ENCODE peak calls at places on chromosomes 16 and 17, in nine cellular contexts. L, H, N, V, X, T, O, F and A are unnamed samples.

GRCh38 chr16:54447606-54448440 is 161.2 kb upstream of the IRX3 start:
- DNase-seq in X (no peak), F (no peak), O (no peak), N (peak; percentile 87), L (peak; percentile 50), H (no peak), T (no peak), V (no peak), A (peak; percentile 89)

GRCh38 chr17:8922451-8922850 is 43.1 kb downstream of the PIK3R5 start:
- DNase-seq in V (no peak), L (no peak), F (no peak), X (no peak), H (no peak), T (no peak), N (peak; percentile 95), O (no peak), A (peak; percentile 83)

GRCh38 chr17:2064980-2065785 is 10.3 kb downstream of the HIC1 start:
- DNase-seq in T (peak; percentile 81), O (no peak), N (peak; percentile 83), X (peak; percentile 68), H (no peak), L (no peak), F (no peak), V (no peak), A (peak; percentile 83)

GRCh38 chr16:29147710-29148425 is 163.0 kb downstream of the LAT start:
- DNase-seq in N (no peak), T (no peak), O (no peak), X (no peak), L (no peak), H (no peak), V (peak; percentile 34), F (no peak), A (no peak)

GRCh38 chr17:44785921-44786320 is 27.1 kb downstream of the ADAM11 start:
- DNase-seq in L (no peak), X (no peak), H (no peak), N (no peak), O (no peak), T (no peak), V (peak; percentile 66), F (no peak), A (no peak)

GRCh38 chr17:34781571-34782108 is 179.6 kb downstream of the CCT6B start:
- DNase-seq in N (peak; percentile 89), T (no peak), O (no peak), V (no peak), L (no peak), F (no peak), X (no peak), H (no peak), A (peak; percentile 83)

GRCh38 chr17:30379303-30380105 is 777 bp downstream of the CPD start:
- DNase-seq in F (no peak), H (no peak), X (no peak), L (peak; percentile 31), N (peak; percentile 21), V (peak; percentile 43), O (peak; percentile 87), T (peak; percentile 22), A (peak; percentile 13)

GRCh38 chr16:19783847-19784736 is 66.0 kb downstream of the IQCK start:
- DNase-seq in L (no peak), O (no peak), T (no peak), N (no peak), V (no peak), H (no peak), F (no peak), X (no peak), A (no peak)

GRCh38 chr17:48290378-48290777 is 139.6 kb downstream of the SKAP1 start:
- DNase-seq in N (no peak), H (no peak), F (no peak), L (no peak), X (no peak), O (no peak), T (no peak), V (no peak), A (no peak)

GRCh38 chr16:87628940-87629339 is 26.6 kb downstream of the JPH3 start:
- DNase-seq in F (no peak), X (no peak), H (no peak), O (no peak), L (peak; percentile 85), N (peak; percentile 53), V (no peak), T (peak; percentile 38), A (peak; percentile 93)

GRCh38 chr17:16463341-16464000 is 28.5 kb downstream of the LRRC75A start:
- DNase-seq in H (no peak), F (no peak), X (no peak), L (no peak), O (no peak), V (no peak), N (peak; percentile 76), T (no peak), A (peak; percentile 58)

GRCh38 chr17:44251062-44251461 is 16.9 kb downstream of the SLC4A1 start:
- DNase-seq in O (no peak), N (no peak), H (no peak), V (no peak), X (no peak), F (no peak), L (no peak), T (no peak), A (no peak)

GRCh38 chr17:55735784-55736405 is 13.2 kb upstream of the TMEM100 start:
- DNase-seq in L (peak; percentile 30), H (no peak), X (peak; percentile 31), O (no peak), T (peak; percentile 63), V (no peak), F (no peak), N (peak; percentile 57), A (peak; percentile 27)